ENCODE peak calls at places on chromosomes 11 and 22, in nine cellular contexts. H is Right ventricle myocardium superior; R is HT-29; L is naive thymus-derived CD8-positive, alpha-beta T cell; Y is heart right ventricle; E is AG09309; F is AG08395; D is myocyte; Q is activated CD4-positive, alpha-beta memory T cell treated with anti-CD3 and anti-CD28 coated beads, Interleukin-2, amount 10 ng/mL, durations not matched to agents 7 days and 5 days. P is an unnamed sample.

GRCh38 chr11:69934861-69935494 is 115.8 kb upstream of the FGF3 start:
- DNase-seq in H (peak), R (peak), L (no peak), Y (peak), E (no peak), F (no peak), D (no peak), Q (no peak), P (no peak)

GRCh38 chr22:22730655-22731373 is 86.4 kb downstream of the GGTLC2 start:
- DNase-seq in H (no peak), R (no peak), L (no peak), Y (no peak), E (no peak), F (no peak), D (peak), Q (no peak), P (no peak)

GRCh38 chr22:38513063-38513462 is 7.0 kb upstream of the DDX17 start:
- DNase-seq in H (no peak), R (no peak), L (peak), Y (no peak), E (no peak), F (no peak), D (no peak), Q (peak), P (no peak)

GRCh38 chr11:31236052-31236652 is 133.4 kb downstream of the DCDC1 start:
- DNase-seq in H (no peak), R (peak), L (no peak), Y (no peak), E (no peak), F (peak), D (peak), Q (no peak), P (no peak)

GRCh38 chr22:49582671-49583070 is 245.0 kb downstream of the BRD1 start:
- DNase-seq in H (no peak), R (no peak), L (no peak), Y (no peak), E (no peak), F (no peak), D (no peak), Q (no peak), P (peak)

GRCh38 chr11:133545199-133545709 is 13.0 kb upstream of the OPCML start:
- DNase-seq in H (no peak), R (no peak), L (no peak), Y (no peak), E (no peak), F (no peak), D (no peak), Q (no peak), P (no peak)

GRCh38 chr11:73333173-73333572 is 25.1 kb downstream of the ARHGEF17 start:
- DNase-seq in H (no peak), R (no peak), L (no peak), Y (no peak), E (no peak), F (no peak), D (no peak), Q (no peak), P (no peak)

GRCh38 chr22:37161442-37161841 is 11.7 kb upstream of the IL2RB start:
- DNase-seq in H (no peak), R (peak), L (no peak), Y (no peak), E (no peak), F (no peak), D (no peak), Q (peak), P (no peak)

GRCh38 chr11:125728969-125729368 is 17.1 kb upstream of the PATE1 start:
- DNase-seq in H (no peak), R (no peak), L (no peak), Y (no peak), E (no peak), F (no peak), D (no peak), Q (no peak), P (no peak)

GRCh38 chr22:46090631-46091201 is 59.6 kb upstream of the PPARA start:
- DNase-seq in H (peak), R (peak), L (no peak), Y (peak), E (peak), F (peak), D (peak), Q (no peak), P (no peak)

GRCh38 chr11:34682822-34683221 is 61.9 kb downstream of the EHF start:
- DNase-seq in H (no peak), R (no peak), L (no peak), Y (no peak), E (peak), F (no peak), D (peak), Q (no peak), P (no peak)

GRCh38 chr11:128482512-128483191 is 104.7 kb downstream of the ETS1 start:
- DNase-seq in H (peak), R (no peak), L (peak), Y (no peak), E (peak), F (peak), D (peak), Q (peak), P (no peak)

GRCh38 chr11:130622126-130622525 is 173.7 kb downstream of the ADAMTS15 start:
- DNase-seq in H (no peak), R (no peak), L (no peak), Y (no peak), E (no peak), F (no peak), D (no peak), Q (no peak), P (no peak)

GRCh38 chr11:10305262-10305963 is 540 bp downstream of the ADM start:
- DNase-seq in H (peak), R (peak), L (no peak), Y (peak), E (no peak), F (no peak), D (peak), Q (peak), P (no peak)

GRCh38 chr11:95877288-95877687 is 46.6 kb downstream of the MTMR2 start:
- DNase-seq in H (no peak), R (no peak), L (no peak), Y (no peak), E (peak), F (peak), D (peak), Q (no peak), P (no peak)

GRCh38 chr11:64534950-64535349 is 56.1 kb upstream of the SLC22A12 start:
- DNase-seq in H (no peak), R (no peak), L (no peak), Y (no peak), E (no peak), F (no peak), D (no peak), Q (no peak), P (no peak)

GRCh38 chr11:23021287-23021863 is 161.1 kb upstream of the CCDC179 start:
- DNase-seq in H (no peak), R (peak), L (no peak), Y (no peak), E (no peak), F (peak), D (peak), Q (no peak), P (no peak)

GRCh38 chr11:130945945-130946344 is 29.7 kb upstream of the SNX19 start:
- DNase-seq in H (peak), R (no peak), L (no peak), Y (peak), E (peak), F (peak), D (peak), Q (no peak), P (peak)

GRCh38 chr11:34654491-34655334 is 33.8 kb downstream of the EHF start:
- DNase-seq in H (peak), R (peak), L (no peak), Y (peak), E (peak), F (peak), D (no peak), Q (no peak), P (peak)

GRCh38 chr11:11731311-11732083 is 109.7 kb upstream of the GALNT18 start:
- DNase-seq in H (peak), R (peak), L (no peak), Y (no peak), E (peak), F (peak), D (peak), Q (no peak), P (peak)

GRCh38 chr11:132872223-132872622 is 660.1 kb downstream of the OPCML start:
- DNase-seq in H (no peak), R (no peak), L (no peak), Y (no peak), E (no peak), F (no peak), D (no peak), Q (no peak), P (no peak)

GRCh38 chr11:114296190-114296978 is at the start of gene NNMT:
- DNase-seq in H (peak), R (peak), L (no peak), Y (peak), E (peak), F (peak), D (peak), Q (no peak), P (no peak)

GRCh38 chr22:37290737-37291136 is 8.4 kb downstream of the CYTH4 start:
- DNase-seq in H (peak), R (no peak), L (no peak), Y (no peak), E (no peak), F (peak), D (peak), Q (no peak), P (no peak)

GRCh38 chr22:29782061-29782845 is 15.1 kb downstream of the UQCR10 start:
- DNase-seq in H (peak), R (no peak), L (no peak), Y (peak), E (no peak), F (peak), D (peak), Q (no peak), P (peak)

GRCh38 chr11:64306876-64307622 is 1.7 kb downstream of the ESRRA start:
- DNase-seq in H (no peak), R (peak), L (no peak), Y (no peak), E (no peak), F (no peak), D (no peak), Q (no peak), P (no peak)

GRCh38 chr22:23264610-23265388 is 84.5 kb downstream of the BCR start:
- DNase-seq in H (no peak), R (no peak), L (no peak), Y (no peak), E (no peak), F (no peak), D (no peak), Q (no peak), P (no peak)

GRCh38 chr11:71428861-71429435 is 19.2 kb downstream of the DHCR7 start:
- DNase-seq in H (peak), R (no peak), L (no peak), Y (peak), E (no peak), F (no peak), D (no peak), Q (no peak), P (no peak)

GRCh38 chr11:16352707-16353106 is 3.6 kb downstream of the SOX6 start:
- DNase-seq in H (no peak), R (no peak), L (no peak), Y (no peak), E (no peak), F (no peak), D (no peak), Q (no peak), P (no peak)

GRCh38 chr11:79438631-79439429 is 2.0 kb downstream of the TENM4 start:
- DNase-seq in H (peak), R (no peak), L (no peak), Y (peak), E (no peak), F (peak), D (no peak), Q (no peak), P (peak)

GRCh38 chr11:43933608-43934358 is 8.7 kb upstream of the C11orf96 start:
- DNase-seq in H (no peak), R (no peak), L (no peak), Y (no peak), E (no peak), F (peak), D (peak), Q (no peak), P (no peak)

GRCh38 chr11:44950625-44951472 is at the start of gene TP53I11:
- DNase-seq in H (peak), R (peak), L (peak), Y (peak), E (no peak), F (peak), D (peak), Q (peak), P (no peak)

P was measured in dorsolateral prefrontal cortex.